ENCODE peak calls at places on chromosomes 16 and 17, in four cellular contexts. G is upper lobe of right lung, H is GM03348, P is Daoy. K is an unnamed sample.

GRCh38 chr16:55543470-55543869 is 23.0 kb upstream of the CAPNS2 start:
- DNase-seq in G (no peak), H (peak; percentile 23), P (no peak), K (no peak)

GRCh38 chr17:16820979-16821543 is 131.0 kb downstream of the CCDC144A start:
- DNase-seq in G (no peak), H (no peak), P (no peak), K (no peak)

GRCh38 chr17:63537991-63538692 is 12.1 kb upstream of the DCAF7 start:
- DNase-seq in G (peak; percentile 65), H (no peak), P (no peak), K (no peak)

GRCh38 chr17:35947156-35947585 is 3.7 kb upstream of the LYZL6 start:
- DNase-seq in G (no peak), H (peak; percentile 56), P (peak; percentile 66), K (peak; percentile 51)

GRCh38 chr16:86635181-86635580 is 56.8 kb downstream of the FOXL1 start:
- DNase-seq in G (no peak), H (peak; percentile 42), P (peak; percentile 49), K (no peak)

GRCh38 chr16:27383511-27384243 is 18.3 kb upstream of the IL21R start:
- DNase-seq in G (peak; percentile 81), H (no peak), P (no peak), K (no peak)

GRCh38 chr16:64362193-64362592 is 759.7 kb downstream of the CDH11 start:
- DNase-seq in G (no peak), H (peak; percentile 11), P (peak; percentile 60), K (peak; percentile 9)

GRCh38 chr17:63760771-63761539 is 12.4 kb downstream of the CCDC47 start:
- DNase-seq in G (peak; percentile 31), H (no peak), P (peak; percentile 24), K (no peak)

GRCh38 chr16:47617732-47618131 is 156.6 kb downstream of the PHKB start:
- DNase-seq in G (no peak), H (no peak), P (no peak), K (no peak)

GRCh38 chr16:30633526-30633925 is 17.2 kb upstream of the PRR14 start:
- DNase-seq in G (no peak), H (no peak), P (no peak), K (no peak)

GRCh38 chr17:6572997-6573396 is 16.6 kb upstream of the PITPNM3 start:
- DNase-seq in G (no peak), H (no peak), P (no peak), K (no peak)